ENCODE peak calls at places on chromosome 2, in eight cellular contexts. B is heart right ventricle, J is GM12864, W is body of pancreas, E is fibroblast of pulmonary artery, O is cardiac fibroblast, L is K562, Q is kidney epithelial cell. Y is an unnamed sample.

GRCh38 chr2:181904022-181904632 is 12.6 kb downstream of the ITPRID2 start:
- DNase-seq in L (peak; percentile 38), B (peak; percentile 9), Q (no peak), J (no peak), E (peak; percentile 71), W (no peak), O (peak; percentile 66), Y (no peak)

GRCh38 chr2:1591978-1592907 is 152.1 kb downstream of the PXDN start:
- DNase-seq in B (peak; percentile 81), W (peak; percentile 50), E (peak; percentile 97), Q (peak; percentile 48), J (no peak), L (no peak), O (peak; percentile 91), Y (peak; percentile 48)

GRCh38 chr2:45951025-45951737 is 299.7 kb downstream of the PRKCE start:
- DNase-seq in W (no peak), E (no peak), J (no peak), Q (no peak), L (no peak), B (no peak), O (no peak), Y (no peak)

GRCh38 chr2:9745153-9745899 is 97.9 kb upstream of the TAF1B start:
- DNase-seq in Q (no peak), O (peak; percentile 25), B (no peak), L (no peak), E (no peak), W (no peak), J (no peak), Y (no peak)

GRCh38 chr2:53021285-53021684 is 746.3 kb upstream of the CHAC2 start:
- DNase-seq in Q (peak; percentile 29), J (no peak), W (no peak), E (peak; percentile 71), O (peak; percentile 55), B (no peak), L (no peak), Y (peak; percentile 62)

GRCh38 chr2:121219866-121220265 is 65.1 kb downstream of the TFCP2L1 start:
- DNase-seq in W (no peak), Q (no peak), J (no peak), B (no peak), L (no peak), E (no peak), O (no peak), Y (no peak)

GRCh38 chr2:207503234-207503633 is 26.5 kb upstream of the CREB1 start:
- DNase-seq in Q (no peak), J (no peak), E (peak; percentile 68), O (peak; percentile 92), B (peak; percentile 63), L (peak; percentile 67), W (no peak), Y (no peak)

GRCh38 chr2:7572460-7572859 is 655.2 kb downstream of the RNF144A start:
- DNase-seq in O (no peak), J (no peak), L (no peak), E (no peak), W (no peak), Q (no peak), B (no peak), Y (no peak)

GRCh38 chr2:6368271-6368670 is 497.4 kb downstream of the CMPK2 start:
- DNase-seq in O (no peak), W (no peak), B (no peak), J (no peak), Q (no peak), E (no peak), L (no peak), Y (peak; percentile 38)

GRCh38 chr2:235332240-235332890 is 161.5 kb upstream of the AGAP1 start:
- DNase-seq in O (no peak), W (no peak), J (no peak), B (no peak), Q (no peak), E (no peak), L (no peak), Y (no peak)

GRCh38 chr2:168912466-168913170 is 11.5 kb downstream of the G6PC2 start:
- DNase-seq in E (peak; percentile 31), J (no peak), B (no peak), Q (no peak), L (no peak), W (peak; percentile 37), O (peak; percentile 8), Y (no peak)

GRCh38 chr2:72214429-72215143 is 66.9 kb upstream of the CYP26B1 start:
- DNase-seq in W (no peak), L (no peak), B (no peak), O (peak; percentile 90), J (no peak), E (peak; percentile 78), Q (no peak), Y (no peak)

GRCh38 chr2:102826904-102827303 is 65.1 kb downstream of the TMEM182 start:
- DNase-seq in J (no peak), W (peak; percentile 29), L (no peak), B (peak; percentile 54), E (peak; percentile 4), Q (no peak), O (no peak), Y (no peak)

GRCh38 chr2:85334933-85335332 is 7.1 kb upstream of the TGOLN2 start:
- DNase-seq in L (no peak), W (no peak), B (no peak), E (no peak), Q (no peak), O (no peak), J (no peak), Y (no peak)

GRCh38 chr2:88227446-88227845 is 57.3 kb downstream of the THNSL2 start:
- DNase-seq in O (peak; percentile 2), L (no peak), B (no peak), Q (peak; percentile 77), J (no peak), W (no peak), E (no peak), Y (no peak)

GRCh38 chr2:233848276-233848675 is 6.1 kb downstream of the HJURP start:
- DNase-seq in J (no peak), Q (no peak), L (no peak), W (no peak), B (no peak), E (no peak), O (no peak), Y (no peak)

GRCh38 chr2:58448845-58449244 is 207.7 kb upstream of the FANCL start:
- DNase-seq in Q (no peak), B (no peak), E (no peak), O (no peak), L (no peak), J (no peak), W (no peak), Y (no peak)

GRCh38 chr2:58447586-58447985 is 206.5 kb upstream of the FANCL start:
- DNase-seq in L (no peak), J (no peak), E (no peak), B (no peak), Q (no peak), W (no peak), O (no peak), Y (no peak)

GRCh38 chr2:58449286-58450010 is 208.3 kb upstream of the FANCL start:
- DNase-seq in J (peak; percentile 7), O (no peak), B (no peak), Q (no peak), E (no peak), L (no peak), W (no peak), Y (no peak)

DNA sequence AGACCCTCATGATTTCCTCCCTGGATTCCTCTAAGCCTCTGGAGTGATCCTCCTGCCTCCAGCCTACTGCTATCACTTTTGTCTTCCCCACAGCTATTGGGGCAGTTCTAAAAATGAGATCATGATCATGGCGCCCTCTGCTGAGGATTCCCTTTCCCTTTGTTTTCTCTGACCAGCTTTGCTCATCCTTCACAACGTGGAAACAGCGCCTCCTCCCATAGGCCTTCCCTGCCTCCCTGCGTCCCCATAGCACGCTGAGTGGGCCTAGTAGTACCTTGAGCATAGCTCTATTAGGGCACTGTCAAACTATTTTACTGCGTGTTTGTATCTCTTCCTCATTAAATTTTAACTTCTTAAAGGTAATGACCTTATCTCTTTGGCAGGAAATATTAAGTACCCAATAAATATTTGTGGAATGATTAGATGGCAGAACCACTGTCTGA is 207.0 kb upstream of the FANCL start:
- DNase-seq in Q (peak; percentile 35), J (peak; percentile 16), O (peak; percentile 80), L (peak; percentile 38), W (peak; percentile 23), B (peak; percentile 51), E (peak; percentile 80), Y (peak; percentile 41)
- TF ChIP-seq CTCF in Q (peak; percentile 66), J (peak; percentile 58), O (peak; percentile 58), L (peak; percentile 81), W (no peak), B (peak; percentile 36), E (peak; percentile 77), Y (peak; percentile 72)

DNA sequence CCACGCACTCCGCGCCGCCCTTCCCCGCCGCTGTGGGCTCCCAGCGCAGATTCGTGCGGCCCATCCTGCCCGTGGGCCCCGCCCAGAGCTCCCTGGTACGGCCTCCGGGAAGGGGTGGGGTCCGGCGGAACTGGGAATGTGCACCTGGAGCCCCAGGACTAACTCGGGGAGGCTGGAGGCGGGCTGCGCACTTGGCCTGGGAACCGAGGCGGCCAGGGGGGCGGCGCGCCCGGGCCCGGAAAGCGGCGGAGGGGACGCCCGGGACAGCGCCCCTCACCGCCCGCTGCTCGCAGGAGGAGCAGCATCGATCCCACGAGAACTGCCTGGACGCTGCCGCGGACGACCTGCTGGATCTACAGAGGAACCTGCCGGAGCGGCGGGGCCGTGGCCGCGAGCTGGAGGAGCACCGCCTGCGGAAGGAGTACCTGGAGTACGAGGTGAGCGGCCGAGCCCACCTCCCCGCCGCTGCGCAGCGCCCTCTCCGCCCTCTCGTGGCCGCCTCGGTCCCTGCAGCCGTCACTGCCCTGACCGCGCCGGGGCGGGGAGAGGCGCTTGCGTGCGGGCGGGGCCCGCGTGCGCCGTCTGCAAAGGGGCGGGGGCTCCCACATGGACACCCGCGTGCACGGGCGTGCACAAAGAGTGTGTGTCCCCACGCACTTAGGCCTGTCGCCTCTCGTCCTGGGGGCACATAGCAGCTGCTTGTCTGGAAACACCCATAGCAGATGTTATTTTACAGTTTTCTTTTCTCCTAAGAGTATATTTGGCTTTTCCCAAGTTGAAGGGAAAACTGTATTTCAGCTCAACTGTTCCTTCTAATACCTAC is 25.2 kb downstream of the PSD4 start:
- DNase-seq in W (peak; percentile 91), O (peak; percentile 63), Q (no peak), L (no peak), E (peak; percentile 68), J (no peak), B (peak; percentile 63), Y (no peak)
- H3K4me3 ChIP-seq in W (no peak overlapping the region), O (peak overlapping the region; percentile 72), Q (peak overlapping the region; percentile 58), L (no peak overlapping the region), E (peak overlapping the region; percentile 63), J (no peak overlapping the region), B (peak overlapping the region; percentile 57), Y (peak overlapping the region; percentile 71)

DNA sequence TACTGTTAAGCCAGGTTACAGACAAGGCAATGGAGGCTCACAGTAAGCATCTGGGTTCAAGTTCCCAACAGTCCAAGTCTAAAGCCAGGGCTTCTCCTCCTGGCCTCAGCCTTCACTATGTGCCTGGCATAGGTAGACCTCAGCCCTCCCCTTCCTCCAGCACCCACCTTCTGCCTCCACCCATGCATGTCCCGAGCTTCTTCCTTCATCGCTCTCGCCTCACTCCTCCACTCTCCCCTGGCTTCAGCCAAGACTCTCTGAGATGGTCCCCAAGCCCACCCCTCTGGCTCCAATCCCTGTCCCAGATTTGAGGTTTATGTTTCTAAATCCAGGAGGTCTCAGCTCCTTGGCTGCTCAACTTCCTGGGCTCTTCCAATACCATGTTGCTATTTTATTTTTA is 26.9 kb downstream of the CENPA start:
- DNase-seq in E (no peak), O (no peak), W (no peak), J (no peak), L (no peak), Q (no peak), B (no peak), Y (no peak)
- TF ChIP-seq CTCF in E (no peak), O (no peak), W (no peak), J (no peak), L (no peak), Q (no peak), B (no peak), Y (no peak)

GRCh38 chr2:218858671-218859555 is 692 bp upstream of the WNT6 start:
- DNase-seq in E (no peak), L (no peak), W (no peak), J (no peak), Q (no peak), O (no peak), B (no peak), Y (no peak)
- H3K4me3 ChIP-seq in E (no peak overlapping the region), L (no peak overlapping the region), W (no peak overlapping the region), J (no peak overlapping the region), Q (no peak overlapping the region), O (no peak overlapping the region), B (peak overlapping the region; percentile 26), Y (no peak overlapping the region)

Y was measured in AG04450.